ENCODE peak calls at places on chromosomes 4 and X, in six cellular contexts. O, A, V, Q, C and L are unnamed samples. For H3K4me1, the result is how much of the 10 kb centered on the place peaks cover.

GRCh38 chr4:122776916-122777315 is 44.4 kb downstream of the BBS12 start:
- DNase-seq in V (no peak), Q (no peak), C (no peak), O (peak), A (no peak), L (no peak)

GRCh38 chrX:38561951-38562719 is 793 bp downstream of the TSPAN7 start:
- DNase-seq in C (peak), V (peak), A (no peak), Q (peak), O (no peak), L (peak)

GRCh38 chr4:26052663-26053534 is 138.9 kb downstream of the SMIM20 start:
- DNase-seq in V (no peak), Q (no peak), O (no peak), A (no peak), C (no peak), L (no peak)

GRCh38 chr4:110510955-110511544 is 35.1 kb downstream of the ENPEP start:
- DNase-seq in O (peak), V (no peak), Q (peak), C (peak), A (peak), L (no peak)

GRCh38 chr4:15778742-15779231 is 659 bp downstream of the CD38 start:
- DNase-seq in C (peak), O (no peak), Q (no peak), V (peak), A (no peak), L (peak)

GRCh38 chr4:74805601-74806000 is 11.3 kb upstream of the BTC start:
- DNase-seq in Q (no peak), C (peak), A (peak), V (no peak), O (peak), L (no peak)

GRCh38 chr4:111631157-111631999 is 513.9 kb upstream of the FAM241A start:
- DNase-seq in V (no peak), A (peak), O (no peak), C (peak), Q (peak), L (no peak)

GRCh38 chrX:135973025-135973547 is 702 bp downstream of the MMGT1 start:
- DNase-seq in O (peak), V (no peak), A (no peak), C (no peak), Q (no peak), L (no peak)

GRCh38 chr4:109411964-109412363 is 21.7 kb upstream of the SEC24B start:
- DNase-seq in A (no peak), C (no peak), O (no peak), Q (no peak), V (peak), L (no peak)

GRCh38 chrX:9134341-9134740 is 100.4 kb upstream of the FAM9B start:
- DNase-seq in V (no peak), Q (no peak), O (no peak), C (no peak), A (no peak), L (no peak)

GRCh38 chrX:67346667-67347066 is 197.2 kb upstream of the AR start:
- DNase-seq in O (no peak), C (no peak), A (no peak), V (no peak), Q (no peak), L (no peak)

GRCh38 chr4:8914461-8915171 is 43.0 kb upstream of the HMX1 start:
- DNase-seq in V (no peak), C (no peak), A (no peak), O (no peak), Q (no peak), L (no peak)

GRCh38 chrX:41445781-41446358 is 1.3 kb upstream of the NYX start:
- DNase-seq in A (no peak), V (peak), O (no peak), Q (no peak), C (no peak), L (no peak)

GRCh38 chr4:184343400-184344177 is 125.9 kb upstream of the ENPP6 start:
- DNase-seq in O (peak), V (peak), Q (peak), A (peak), C (peak), L (peak)

GRCh38 chrX:12901486-12901885 is 4.9 kb upstream of the TLR8 start:
- DNase-seq in C (peak), Q (peak), V (peak), O (peak), A (peak), L (peak)

GRCh38 chr4:169256101-169256612 is 14.6 kb downstream of the SH3RF1 start:
- DNase-seq in C (no peak), O (no peak), A (no peak), V (no peak), Q (no peak), L (no peak)
- H3K4me1 ChIP-seq in C (under half), O (under half), A (half or more), V (half or more), Q (half or more), L (half or more)

GRCh38 chr4:152894673-152895072 is 41.5 kb upstream of the FHDC1 start:
- DNase-seq in Q (no peak), V (no peak), A (peak), O (peak), C (no peak), L (no peak)
- H3K4me3 ChIP-seq in Q (no peak), V (no peak), A (no peak), O (no peak), C (no peak), L (no peak)

DNA sequence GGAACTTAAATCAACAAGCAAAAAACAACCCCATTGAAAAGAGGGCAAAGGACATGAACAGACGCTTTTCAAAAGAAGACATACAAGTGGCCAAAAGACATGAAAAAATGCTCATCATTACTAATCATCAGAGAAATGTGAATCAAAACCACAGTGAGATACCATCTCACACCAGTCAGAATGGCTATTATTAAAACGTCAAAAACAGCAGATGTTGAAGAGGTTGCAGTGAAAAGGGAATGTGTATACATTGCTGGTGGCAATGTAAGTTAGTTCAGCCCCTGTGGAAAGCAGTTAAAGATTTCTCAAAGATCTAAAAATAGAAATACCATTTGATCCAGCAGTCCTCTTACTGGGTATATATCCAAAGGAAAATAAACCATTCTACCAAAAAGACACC is 22.6 kb downstream of the RTL9 start:
- DNase-seq in V (no peak), Q (no peak), C (no peak), A (no peak), O (peak), L (no peak)
- H3K4me1 ChIP-seq in V (under half), Q (under half), C (under half), A (under half), O (under half), L (under half)

GRCh38 chrX:131801911-131802310 is 221.2 kb upstream of the STK26 start:
- DNase-seq in A (no peak), V (no peak), Q (no peak), C (no peak), O (no peak), L (no peak)

GRCh38 chrX:131801066-131801465 is 222.0 kb upstream of the STK26 start:
- DNase-seq in A (no peak), Q (no peak), V (no peak), O (no peak), C (no peak), L (no peak)

DNA sequence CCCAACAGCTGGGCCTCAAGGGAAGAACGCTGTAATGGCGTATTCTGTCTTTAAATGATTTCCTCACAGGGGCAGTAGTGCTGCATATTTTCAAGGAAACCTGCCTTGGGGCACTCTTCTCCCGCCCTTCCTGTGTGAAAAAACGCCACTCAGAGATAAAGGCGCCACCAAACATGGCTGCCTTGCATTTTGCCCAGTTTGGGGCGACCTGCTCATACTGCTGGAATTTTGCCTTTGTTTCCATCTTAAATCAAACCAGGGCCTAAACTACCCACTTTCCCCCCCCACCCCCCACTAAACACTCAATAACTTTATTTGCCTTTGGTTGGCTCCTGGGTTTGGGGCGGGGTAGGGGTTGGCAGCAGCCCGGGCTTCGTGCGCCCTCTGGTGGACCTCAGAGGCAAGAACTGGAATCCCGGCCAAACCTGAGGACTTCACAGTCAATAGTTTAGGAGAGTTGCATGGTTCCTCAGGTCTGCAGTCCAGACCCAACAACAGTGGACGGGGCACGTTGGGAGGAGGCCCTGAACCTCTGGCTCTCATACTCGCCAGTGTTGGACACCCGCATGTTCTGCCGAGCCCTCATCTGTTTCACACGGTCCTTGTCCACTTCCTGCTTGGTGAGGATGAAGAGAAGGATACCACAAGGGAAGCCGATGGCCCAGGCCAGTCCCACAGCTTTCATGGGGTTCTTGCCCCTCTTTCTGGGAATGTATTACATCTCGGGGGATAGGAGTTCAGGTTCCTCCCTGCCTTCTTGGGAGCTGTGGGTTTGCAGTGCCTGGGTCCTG is 220.1 kb upstream of the STK26 start:
- DNase-seq in C (peak), A (no peak), O (peak), Q (no peak), V (peak), L (no peak)
- H3K4me3 ChIP-seq in C (no peak), A (no peak), O (no peak), Q (no peak), V (peak), L (no peak)

GRCh38 chr4:140046573-140046972 is 107.4 kb downstream of the MAML3 start:
- DNase-seq in V (no peak), A (no peak), O (no peak), C (peak), Q (peak), L (no peak)
- H3K4me1 ChIP-seq in V (under half), A (under half), O (under half), C (under half), Q (half or more), L (half or more)

GRCh38 chr4:151324449-151325319 is 721 bp downstream of the SH3D19 start:
- DNase-seq in V (peak), O (peak), Q (peak), A (peak), C (peak), L (peak)

GRCh38 chr4:151321586-151321985 is 3.8 kb downstream of the SH3D19 start:
- DNase-seq in A (no peak), Q (no peak), C (no peak), V (no peak), O (no peak), L (no peak)

GRCh38 chr4:151322565-151322964 is 2.8 kb downstream of the SH3D19 start:
- DNase-seq in A (no peak), Q (no peak), V (no peak), O (no peak), C (no peak), L (no peak)

GRCh38 chr4:151325320-151326246 is at the start of gene SH3D19:
- DNase-seq in Q (peak), O (peak), C (peak), A (peak), V (peak), L (peak)

GRCh38 chr4:151324124-151324448 is 1.3 kb downstream of the SH3D19 start:
- DNase-seq in A (no peak), Q (no peak), O (no peak), V (no peak), C (no peak), L (no peak)
- H3K4me3 ChIP-seq in A (peak), Q (peak), O (peak), V (peak), C (peak), L (peak)

GRCh38 chr4:39621582-39621981 is 17.1 kb downstream of the SMIM14 start:
- DNase-seq in C (peak), O (peak), Q (no peak), V (peak), A (peak), L (peak)
- H3K4me1 ChIP-seq in C (under half), O (under half), Q (under half), V (under half), A (under half), L (under half)